ENCODE peak calls at places on chromosomes 11 and 22, in seven cellular contexts. C, B, T, H, V, Y and E are unnamed samples.

GRCh38 chr11:3995949-3996554 is 98.5 kb upstream of the RRM1 start:
- DNase-seq in C (no peak), B (no peak), T (no peak), H (no peak), V (peak; percentile 77), Y (no peak), E (no peak)

GRCh38 chr11:36340909-36341308 is 44.8 kb downstream of the PRR5L start:
- DNase-seq in C (no peak), B (no peak), T (no peak), H (no peak), V (no peak), Y (no peak), E (no peak)

GRCh38 chr22:46516638-46517037 is 20.8 kb downstream of the CELSR1 start:
- DNase-seq in C (no peak), B (no peak), T (no peak), H (no peak), V (no peak), Y (no peak), E (no peak)

GRCh38 chr22:50739894-50740293 is 1.9 kb downstream of the ACR start:
- DNase-seq in C (peak; percentile 46), B (no peak), T (no peak), H (no peak), V (no peak), Y (no peak), E (no peak)

GRCh38 chr11:107430525-107430924 is 27.1 kb downstream of the CWF19L2 start:
- DNase-seq in C (no peak), B (no peak), T (no peak), H (no peak), V (no peak), Y (no peak), E (no peak)

GRCh38 chr11:45483361-45483760 is 182.1 kb downstream of the CHST1 start:
- DNase-seq in C (no peak), B (no peak), T (no peak), H (no peak), V (no peak), Y (no peak), E (no peak)

GRCh38 chr11:8810331-8811301 is 100.4 kb upstream of the AKIP1 start:
- DNase-seq in C (peak; percentile 94), B (peak; percentile 31), T (peak; percentile 65), H (peak; percentile 90), V (peak; percentile 83), Y (no peak), E (peak; percentile 83)

GRCh38 chr11:62611705-62612365 is 740 bp downstream of the EML3 start:
- DNase-seq in C (no peak), B (peak; percentile 59), T (no peak), H (peak; percentile 74), V (peak; percentile 72), Y (no peak), E (no peak)

GRCh38 chr22:28283025-28283654 is 364.1 kb upstream of the PITPNB start:
- DNase-seq in C (no peak), B (no peak), T (no peak), H (no peak), V (peak; percentile 31), Y (no peak), E (no peak)

GRCh38 chr22:35449829-35450689 is 50.1 kb downstream of the MCM5 start:
- DNase-seq in C (peak; percentile 46), B (no peak), T (no peak), H (no peak), V (no peak), Y (no peak), E (no peak)

GRCh38 chr11:101617735-101618332 is 34.0 kb upstream of the TRPC6 start:
- DNase-seq in C (no peak), B (no peak), T (no peak), H (no peak), V (peak; percentile 66), Y (peak; percentile 7), E (no peak)